ENCODE peak calls at places on chromosomes 1 and 21, in nine cellular contexts. W is RWPE1, Q is T-helper 17 cell, D is natural killer cell, K is GDM1, L is lung, O is A549, F is NT2/D1, X is osteocyte. I is an unnamed sample.
A peak's percentile ranks its signal among the peaks of the same experiment; 100 is the strongest.

GRCh38 chr1:159800177-159800935 is 1.8 kb upstream of the FCRL6 start:
- DNase-seq in O (no peak), D (peak; percentile 59), L (no peak), Q (no peak), F (no peak), W (no peak), X (no peak), K (peak; percentile 55), I (no peak)

GRCh38 chr21:15352009-15352408 is 287.2 kb upstream of the NRIP1 start:
- DNase-seq in D (no peak), L (no peak), O (no peak), W (no peak), K (no peak), F (no peak), X (no peak), Q (no peak), I (no peak)

GRCh38 chr1:6612641-6613360 is 730 bp upstream of the PHF13 start:
- DNase-seq in F (no peak), K (no peak), O (peak; percentile 38), W (peak; percentile 69), X (no peak), Q (no peak), D (no peak), L (peak; percentile 51), I (no peak)

GRCh38 chr1:42922687-42923366 is 35.8 kb downstream of the SLC2A1 start:
- DNase-seq in D (no peak), W (peak; percentile 74), Q (no peak), F (peak; percentile 83), X (no peak), L (peak; percentile 45), K (peak; percentile 66), O (peak; percentile 83), I (peak; percentile 71)

GRCh38 chr1:109396971-109397370 is 747 bp downstream of the SORT1 start:
- DNase-seq in Q (no peak), W (no peak), X (no peak), K (no peak), F (no peak), O (no peak), D (no peak), L (no peak), I (no peak)

GRCh38 chr1:226626577-226626956 is 78.0 kb downstream of the STUM start:
- DNase-seq in O (peak; percentile 67), F (peak; percentile 84), K (peak; percentile 32), L (peak; percentile 76), D (peak; percentile 75), X (no peak), Q (peak; percentile 63), W (peak; percentile 72), I (peak; percentile 82)

GRCh38 chr1:156627313-156627880 is 8.2 kb downstream of the HAPLN2 start:
- DNase-seq in D (no peak), L (no peak), F (no peak), O (peak; percentile 68), Q (no peak), K (no peak), W (no peak), X (no peak), I (no peak)

GRCh38 chr1:156069490-156070455 is 8.8 kb downstream of the RAB25 start:
- DNase-seq in K (no peak), L (no peak), F (no peak), O (no peak), Q (no peak), D (no peak), W (no peak), X (no peak), I (no peak)

GRCh38 chr21:33655591-33656221 is 13.4 kb downstream of the ITSN1 start:
- DNase-seq in F (peak; percentile 74), Q (no peak), O (peak; percentile 91), X (no peak), D (no peak), W (peak; percentile 84), K (no peak), L (peak; percentile 49), I (no peak)

GRCh38 chr1:3399732-3400131 is 54.7 kb upstream of the ARHGEF16 start:
- DNase-seq in K (no peak), X (no peak), O (no peak), Q (no peak), D (no peak), W (no peak), L (no peak), F (no peak), I (no peak)

GRCh38 chr21:35737899-35738341 is 322.4 kb downstream of the SETD4 start:
- DNase-seq in X (no peak), D (no peak), W (no peak), F (no peak), L (no peak), Q (no peak), K (no peak), O (no peak), I (no peak)

GRCh38 chr1:172286629-172287076 is 133.8 kb upstream of the C1orf105 start:
- DNase-seq in K (no peak), O (peak; percentile 26), Q (no peak), W (no peak), D (no peak), F (no peak), L (no peak), X (no peak), I (no peak)

GRCh38 chr1:78070758-78071157 is 25.0 kb downstream of the GIPC2 start:
- DNase-seq in Q (no peak), K (no peak), L (no peak), F (no peak), W (peak; percentile 91), X (no peak), D (no peak), O (peak; percentile 31), I (no peak)

GRCh38 chr1:55817027-55817426 is 601.9 kb upstream of the USP24 start:
- DNase-seq in W (no peak), K (no peak), F (no peak), X (no peak), Q (no peak), D (no peak), L (no peak), O (no peak), I (no peak)

GRCh38 chr1:167683641-167684502 is 37.9 kb upstream of the MPZL1 start:
- DNase-seq in L (peak; percentile 63), F (peak; percentile 78), O (no peak), D (no peak), K (no peak), Q (no peak), W (no peak), X (no peak), I (peak; percentile 78)

GRCh38 chr1:38735651-38736161 is 123.9 kb downstream of the RRAGC start:
- DNase-seq in X (no peak), O (no peak), L (no peak), K (no peak), F (no peak), Q (no peak), D (no peak), W (no peak), I (no peak)

GRCh38 chr1:201248721-201249559 is 34.4 kb upstream of the PKP1 start:
- DNase-seq in W (no peak), Q (no peak), K (no peak), O (no peak), L (no peak), X (peak; percentile 74), D (no peak), F (no peak), I (no peak)

GRCh38 chr1:28248273-28249012 is 10.9 kb upstream of the SESN2 start:
- DNase-seq in K (peak; percentile 63), W (peak; percentile 63), L (peak; percentile 83), X (peak; percentile 90), O (peak; percentile 72), F (no peak), D (peak; percentile 79), Q (peak; percentile 69), I (peak; percentile 84)

GRCh38 chr21:37367758-37368535 is 1.4 kb downstream of the DYRK1A start:
- DNase-seq in L (no peak), D (peak; percentile 43), F (no peak), K (no peak), X (no peak), O (no peak), Q (peak; percentile 9), W (no peak), I (peak; percentile 57)

GRCh38 chr1:41762251-41762650 is 156.5 kb downstream of the HIVEP3 start:
- DNase-seq in L (no peak), D (no peak), F (no peak), X (no peak), O (no peak), W (no peak), K (no peak), Q (no peak), I (no peak)

GRCh38 chr1:11098931-11099309 is 749 bp downstream of the EXOSC10 start:
- DNase-seq in O (no peak), W (no peak), L (no peak), F (no peak), Q (no peak), K (no peak), X (no peak), D (no peak), I (no peak)

GRCh38 chr21:34154878-34155277 is 81.5 kb downstream of the MRPS6 start:
- DNase-seq in D (no peak), W (no peak), Q (no peak), L (no peak), X (no peak), O (no peak), F (no peak), K (no peak), I (no peak)

GRCh38 chr1:226776066-226776465 is 37.0 kb upstream of the ITPKB start:
- DNase-seq in W (no peak), D (no peak), Q (no peak), L (no peak), O (no peak), F (no peak), K (no peak), X (no peak), I (no peak)

GRCh38 chr1:34866762-34867109 is 7.2 kb upstream of the SMIM12 start:
- DNase-seq in F (no peak), O (no peak), K (no peak), Q (no peak), D (no peak), W (no peak), L (no peak), X (no peak), I (no peak)

I was measured in ecto neural progenitor cell.